ENCODE peak calls at places on chromosomes 5 and 9, in ten cellular contexts. N is body of pancreas, S is HepG2, L is right lobe of liver, R is upper lobe of left lung, T is IMR-90, H is breast epithelium, M is A549, K is HCT116, J is ovary. Y is an unnamed sample.

GRCh38 chr5:145825751-145826180 is 9.4 kb downstream of the PRELID2 start:
- DNase-seq in N (no peak), S (peak; percentile 61), L (no peak), R (no peak), T (peak; percentile 69), H (no peak), M (peak; percentile 63), K (peak; percentile 39), J (no peak), Y (no peak)

GRCh38 chr9:134908524-134909364 is 9.0 kb downstream of the FCN1 start:
- DNase-seq in N (no peak), S (no peak), L (no peak), R (no peak), T (no peak), H (no peak), M (no peak), K (no peak), J (no peak), Y (peak; percentile 70)

GRCh38 chr9:130266236-130267098 is 907 bp downstream of the HMCN2 start:
- DNase-seq in N (no peak), S (no peak), L (peak; percentile 48), R (no peak), T (no peak), H (peak; percentile 36), M (no peak), K (no peak), J (no peak), Y (no peak)

GRCh38 chr9:4603830-4604229 is 58.3 kb upstream of the PLPP6 start:
- DNase-seq in N (no peak), S (no peak), L (no peak), R (no peak), T (no peak), H (no peak), M (no peak), K (no peak), J (no peak), Y (no peak)

GRCh38 chr5:108373426-108373825 is 8.5 kb downstream of the FBXL17 start:
- DNase-seq in N (no peak), S (no peak), L (no peak), R (no peak), T (no peak), H (no peak), M (no peak), K (no peak), J (no peak), Y (no peak)

GRCh38 chr9:134545213-134546211 is 96.1 kb upstream of the COL5A1 start:
- DNase-seq in N (no peak), S (no peak), L (no peak), R (no peak), T (peak; percentile 72), H (no peak), M (no peak), K (no peak), J (no peak), Y (no peak)

GRCh38 chr9:19229725-19230355 is 653 bp upstream of the DENND4C start:
- DNase-seq in N (no peak), S (peak; percentile 51), L (no peak), R (peak; percentile 93), T (no peak), H (peak; percentile 53), M (peak; percentile 76), K (peak; percentile 36), J (no peak), Y (peak; percentile 94)

GRCh38 chr9:115198018-115198417 is 80.1 kb upstream of the TNC start:
- DNase-seq in N (peak; percentile 8), S (no peak), L (no peak), R (no peak), T (peak; percentile 79), H (no peak), M (no peak), K (no peak), J (no peak), Y (peak; percentile 45)

GRCh38 chr5:117454716-117455212 is 880.1 kb upstream of the SEMA6A start:
- DNase-seq in N (peak; percentile 80), S (peak; percentile 50), L (peak; percentile 59), R (peak; percentile 17), T (peak; percentile 6), H (peak; percentile 51), M (peak; percentile 42), K (peak; percentile 62), J (peak; percentile 5), Y (peak; percentile 90)

GRCh38 chr5:2432070-2432920 is 319.2 kb downstream of the IRX2 start:
- DNase-seq in N (no peak), S (no peak), L (no peak), R (no peak), T (no peak), H (no peak), M (no peak), K (no peak), J (no peak), Y (no peak)

GRCh38 chr9:35658144-35658893 is at the start of gene CCDC107:
- DNase-seq in N (peak; percentile 89), S (peak; percentile 70), L (peak; percentile 91), R (peak; percentile 97), T (peak; percentile 81), H (peak; percentile 75), M (peak; percentile 86), K (no peak), J (peak; percentile 87), Y (peak; percentile 71)

GRCh38 chr9:136409557-136410455 is 608 bp downstream of the ENTR1 start:
- DNase-seq in N (peak; percentile 43), S (peak; percentile 30), L (peak; percentile 79), R (peak; percentile 87), T (peak; percentile 22), H (no peak), M (peak; percentile 24), K (no peak), J (no peak), Y (peak; percentile 90)

GRCh38 chr9:109062543-109062942 is 49.2 kb upstream of the CTNNAL1 start:
- DNase-seq in N (no peak), S (no peak), L (no peak), R (no peak), T (no peak), H (no peak), M (no peak), K (no peak), J (no peak), Y (no peak)

GRCh38 chr5:1010181-1010510 is 1.5 kb downstream of the NKD2 start:
- DNase-seq in N (peak; percentile 15), S (peak; percentile 56), L (no peak), R (no peak), T (no peak), H (no peak), M (peak; percentile 35), K (no peak), J (no peak), Y (peak; percentile 78)
- TF ChIP-seq CTCF in N (no peak), S (peak; percentile 60), L (peak; percentile 19), R (no peak), T (no peak), H (no peak), M (no peak), K (no peak), J (no peak), Y (no peak)

GRCh38 chr5:73565166-73565968 is at the start of the genes ANKRA2 and UTP15:
- DNase-seq in N (peak; percentile 100), S (peak; percentile 95), L (peak; percentile 99), R (peak; percentile 99), T (peak; percentile 98), H (peak; percentile 100), M (peak; percentile 99), K (peak; percentile 97), J (peak; percentile 99), Y (peak; percentile 99)
- TF ChIP-seq POLR2A in N (peak; percentile 75), S (peak; percentile 72), L (peak; percentile 57), R (no peak), T (peak; percentile 69), H (peak; percentile 58), M (peak; percentile 73), K (peak; percentile 63), J (peak; percentile 70), Y (no peak)

GRCh38 chr5:52791366-52791765 is 3.6 kb downstream of the ITGA1 start:
- DNase-seq in N (no peak), S (no peak), L (no peak), R (no peak), T (no peak), H (no peak), M (no peak), K (no peak), J (no peak), Y (no peak)

GRCh38 chr5:52788505-52788821 is 747 bp downstream of the ITGA1 start:
- DNase-seq in N (no peak), S (no peak), L (no peak), R (no peak), T (no peak), H (no peak), M (no peak), K (no peak), J (no peak), Y (no peak)

GRCh38 chr5:52787600-52788504 is at the start of the genes ITGA1 and PELO:
- DNase-seq in N (peak; percentile 78), S (peak; percentile 86), L (peak; percentile 95), R (peak; percentile 92), T (peak; percentile 81), H (peak; percentile 61), M (peak; percentile 72), K (peak; percentile 59), J (peak; percentile 68), Y (peak; percentile 62)

GRCh38 chr5:52789378-52789777 is 1.7 kb downstream of the ITGA1 start:
- DNase-seq in N (no peak), S (peak; percentile 50), L (no peak), R (no peak), T (no peak), H (no peak), M (no peak), K (no peak), J (no peak), Y (no peak)

GRCh38 chr5:52789867-52790266 is 2.2 kb downstream of the ITGA1 start:
- DNase-seq in N (no peak), S (no peak), L (no peak), R (no peak), T (no peak), H (no peak), M (no peak), K (no peak), J (no peak), Y (no peak)
- H3K4me3 ChIP-seq in N (no peak overlapping the region), S (peak overlapping the region; percentile 76), L (peak overlapping the region; percentile 65), R (peak overlapping the region; percentile 71), T (peak overlapping the region; percentile 61), H (peak overlapping the region; percentile 92), M (no peak overlapping the region), K (no peak overlapping the region), J (peak overlapping the region; percentile 60), Y (no peak overlapping the region)

GRCh38 chr5:114221807-114222206 is 140.1 kb upstream of the KCNN2 start:
- DNase-seq in N (no peak), S (no peak), L (no peak), R (no peak), T (peak; percentile 50), H (no peak), M (no peak), K (no peak), J (no peak), Y (no peak)

DNA sequence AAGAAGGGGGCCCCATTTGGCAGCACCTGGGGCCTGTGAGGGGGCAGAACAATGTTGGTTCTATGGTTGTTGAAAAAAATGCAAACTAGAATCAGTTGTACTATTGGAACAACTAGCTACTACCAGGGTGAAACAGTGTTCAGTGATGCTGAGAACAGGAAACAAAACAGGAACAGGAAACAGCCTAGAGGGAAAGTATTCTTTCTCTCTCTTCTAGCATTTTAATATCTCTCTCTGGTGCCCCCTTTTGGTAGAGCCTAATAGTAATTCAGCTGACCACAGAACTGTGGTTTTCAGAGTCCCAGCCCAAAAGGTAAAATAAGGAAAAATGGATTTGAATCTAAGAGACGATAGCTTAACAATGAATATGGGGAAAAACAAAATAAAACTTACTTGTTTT is 138.0 kb upstream of the KCNN2 start:
- DNase-seq in N (peak; percentile 8), S (peak; percentile 21), L (no peak), R (no peak), T (no peak), H (no peak), M (peak; percentile 5), K (peak; percentile 22), J (no peak), Y (no peak)
- TF ChIP-seq CTCF in N (peak; percentile 65), S (peak; percentile 26), L (peak; percentile 34), R (peak; percentile 30), T (peak; percentile 21), H (no peak), M (peak; percentile 5), K (no peak), J (no peak), Y (no peak)